ENCODE peak calls at places on chromosomes 3 and 15, in four cellular contexts. X is heart left ventricle; Q is CD4-positive, alpha-beta memory T cell; G is A549. L is an unnamed sample.

GRCh38 chr3:123404391-123404790 is 44.5 kb downstream of the ADCY5 start:
- DNase-seq in X (no peak), G (no peak), Q (no peak), L (peak)

GRCh38 chr3:64651791-64652241 is 36.0 kb downstream of the ADAMTS9 start:
- DNase-seq in G (no peak), Q (no peak), X (no peak), L (no peak)

GRCh38 chr15:23415321-23415865 is 31.6 kb downstream of the GOLGA6L2 start:
- DNase-seq in X (no peak), G (no peak), Q (no peak), L (peak)

GRCh38 chr3:69994934-69995333 is 4.6 kb upstream of the SAMMSON start:
- DNase-seq in Q (no peak), G (no peak), X (no peak), L (no peak)

GRCh38 chr15:36479200-36479896 is 100.1 kb upstream of the CDIN1 start:
- DNase-seq in X (no peak), Q (no peak), G (peak), L (no peak)

GRCh38 chr15:20340931-20341661 is 200.5 kb downstream of the GOLGA6L6 start:
- DNase-seq in Q (peak), G (peak), X (peak), L (peak)

GRCh38 chr3:58751235-58751634 is 84.7 kb upstream of the FAM3D start:
- DNase-seq in X (no peak), G (no peak), Q (no peak), L (no peak)

GRCh38 chr3:27712136-27713065 is 9.7 kb downstream of the EOMES start:
- DNase-seq in X (peak), Q (peak), G (peak), L (peak)

GRCh38 chr3:110478377-110479054 is 593.1 kb upstream of the NECTIN3 start:
- DNase-seq in G (no peak), Q (no peak), X (no peak), L (no peak)

GRCh38 chr15:100204211-100204610 is 137.6 kb downstream of the ADAMTS17 start:
- DNase-seq in X (no peak), Q (no peak), G (no peak), L (no peak)

GRCh38 chr3:149145361-149145760 is 15.9 kb downstream of the HPS3 start:
- DNase-seq in Q (no peak), G (no peak), X (no peak), L (no peak)

GRCh38 chr3:175606650-175607318 is 747.6 kb downstream of the NAALADL2 start:
- DNase-seq in G (no peak), Q (no peak), X (no peak), L (no peak)

GRCh38 chr3:57094606-57095005 is 34.1 kb downstream of the SPATA12 start:
- DNase-seq in Q (no peak), G (no peak), X (no peak), L (no peak)

GRCh38 chr15:101657968-101658784 is 6.0 kb upstream of the TM2D3 start:
- DNase-seq in Q (no peak), X (peak), G (no peak), L (no peak)

GRCh38 chr15:69032703-69033373 is 18.3 kb downstream of the NOX5 start:
- DNase-seq in Q (no peak), G (no peak), X (no peak), L (no peak)

GRCh38 chr15:69034352-69034751 is 19.9 kb downstream of the NOX5 start:
- DNase-seq in G (no peak), Q (no peak), X (no peak), L (no peak)

GRCh38 chr15:69035205-69035917 is 20.9 kb downstream of the NOX5 start:
- DNase-seq in Q (no peak), G (peak), X (no peak), L (no peak)

GRCh38 chr15:69031013-69032001 is 16.8 kb downstream of the NOX5 start:
- DNase-seq in G (peak), X (peak), Q (peak), L (peak)

GRCh38 chr15:69032006-69032405 is 17.5 kb downstream of the NOX5 start:
- DNase-seq in Q (no peak), G (no peak), X (no peak), L (no peak)
- H3K4me3 ChIP-seq in Q (no peak), G (peak), X (no peak), L (no peak)

GRCh38 chr3:49007068-49007770 is at the start of gene WDR6:
- DNase-seq in Q (peak), G (peak), X (peak), L (peak)

GRCh38 chr3:49005298-49005680 is 1.9 kb upstream of the WDR6 start:
- DNase-seq in X (no peak), Q (no peak), G (no peak), L (no peak)

GRCh38 chr3:49004352-49005297 is 2.6 kb upstream of the WDR6 start:
- DNase-seq in X (peak), G (no peak), Q (no peak), L (no peak)

GRCh38 chr3:49006591-49007067 is 562 bp upstream of the WDR6 start:
- DNase-seq in G (no peak), X (peak), Q (no peak), L (peak)

DNA sequence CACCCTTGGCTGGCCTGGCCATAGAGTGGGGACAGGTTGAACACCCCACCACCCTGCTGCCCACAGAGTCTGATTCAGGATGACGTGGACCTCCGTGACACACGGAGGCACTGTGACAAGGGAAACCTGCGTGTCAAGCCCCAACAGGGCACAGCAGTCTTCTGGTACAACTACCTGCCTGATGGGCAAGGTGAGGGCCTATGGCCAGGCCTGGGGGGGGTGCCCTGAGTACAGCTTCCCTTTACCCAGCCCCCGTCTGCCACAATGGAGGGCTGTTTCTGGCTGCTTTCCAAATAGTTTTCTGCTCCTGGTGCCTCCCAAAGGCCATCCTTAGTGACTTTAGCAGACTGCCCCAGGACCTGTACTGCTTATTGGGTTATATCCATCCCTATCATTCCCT is 1.2 kb upstream of the WDR6 start:
- DNase-seq in X (peak), G (no peak), Q (no peak), L (no peak)
- H3K4me3 ChIP-seq in X (no peak), G (peak), Q (no peak), L (no peak)

DNA sequence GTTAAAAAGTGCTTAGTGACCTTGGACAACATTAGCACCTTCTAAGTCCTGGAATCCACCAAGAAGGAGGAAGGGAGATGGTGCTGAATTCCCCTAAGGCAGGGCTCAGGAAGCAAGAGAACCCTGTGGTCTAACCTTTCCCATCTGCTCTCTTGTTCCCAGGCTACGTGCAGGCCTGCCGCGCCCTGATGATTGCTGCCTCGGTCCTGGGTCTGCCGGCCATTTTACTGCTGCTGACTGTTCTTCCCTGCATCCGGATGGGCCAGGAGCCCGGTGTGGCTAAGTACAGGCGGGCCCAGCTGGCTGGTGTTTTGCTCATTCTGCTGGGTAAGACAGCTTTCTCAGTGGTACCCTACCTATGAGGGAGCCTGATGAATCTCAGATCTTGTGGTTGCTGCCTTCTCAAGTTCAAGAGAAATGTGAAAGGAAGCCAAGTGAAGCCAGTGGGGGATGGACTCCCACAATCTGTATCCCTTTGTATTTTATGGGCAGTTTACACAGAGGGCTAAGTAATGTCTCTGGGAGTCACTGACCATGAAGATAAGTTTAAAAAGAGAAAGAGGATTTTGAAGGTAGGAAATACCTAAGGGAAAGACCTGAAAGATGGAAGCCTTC is 4.4 kb downstream of the CLDN11 start:
- DNase-seq in X (no peak), Q (no peak), G (no peak), L (no peak)
- H3K4me3 ChIP-seq in X (no peak), Q (no peak), G (no peak), L (no peak)

GRCh38 chr15:75775296-75776074 is 62.8 kb upstream of the CSPG4 start:
- DNase-seq in Q (no peak), G (peak), X (no peak), L (no peak)
- H3K4me3 ChIP-seq in Q (no peak), G (no peak), X (no peak), L (no peak)

L was measured in aorta.